ENCODE peak calls at places on chromosomes 5 and 9, in ten cellular contexts. Y is GM13977; U is GM10248; O is epithelial cell of prostate; R is NCI-H1436; N is NAMALWA; V is GM19239; X is HFFc6; Z is psoas muscle; I is stimulated activated CD8-positive, alpha-beta memory T cell treated with anti-CD3 and anti-CD28 coated beads, Interleukin-15, amount 100 ng/mL, for 4 hours. F is an unnamed sample.

GRCh38 chr9:109912082-109912581 is 132.1 kb downstream of the PALM2AKAP2 start:
- DNase-seq in Y (no peak), U (no peak), O (no peak), R (no peak), N (no peak), V (no peak), X (peak; percentile 88), Z (no peak), I (no peak), F (no peak)

GRCh38 chr5:158430166-158430828 is 571.4 kb upstream of the CLINT1 start:
- DNase-seq in Y (no peak), U (no peak), O (no peak), R (no peak), N (peak; percentile 30), V (no peak), X (no peak), Z (no peak), I (no peak), F (no peak)

GRCh38 chr5:40441733-40442132 is 238.0 kb upstream of the PTGER4 start:
- DNase-seq in Y (no peak), U (peak; percentile 10), O (no peak), R (no peak), N (no peak), V (peak; percentile 18), X (no peak), Z (no peak), I (no peak), F (no peak)

GRCh38 chr5:124461857-124462423 is 284.5 kb downstream of the ZNF608 start:
- DNase-seq in Y (no peak), U (no peak), O (no peak), R (peak; percentile 86), N (no peak), V (no peak), X (no peak), Z (no peak), I (no peak), F (no peak)

GRCh38 chr9:5531251-5531972 is 21.1 kb downstream of the PDCD1LG2 start:
- DNase-seq in Y (no peak), U (no peak), O (no peak), R (no peak), N (peak; percentile 16), V (no peak), X (no peak), Z (no peak), I (no peak), F (no peak)

GRCh38 chr5:113520429-113520828 is 6.9 kb downstream of the YTHDC2 start:
- DNase-seq in Y (peak; percentile 17), U (peak; percentile 24), O (no peak), R (no peak), N (no peak), V (no peak), X (peak; percentile 39), Z (no peak), I (no peak), F (no peak)

GRCh38 chr9:136058152-136058483 is 37.0 kb downstream of the NACC2 start:
- DNase-seq in Y (peak; percentile 11), U (no peak), O (no peak), R (no peak), N (no peak), V (no peak), X (no peak), Z (no peak), I (no peak), F (no peak)

GRCh38 chr9:6567140-6567591 is 78.4 kb downstream of the GLDC start:
- DNase-seq in Y (no peak), U (no peak), O (peak; percentile 97), R (no peak), N (no peak), V (no peak), X (peak; percentile 89), Z (no peak), I (peak; percentile 1), F (no peak)

GRCh38 chr9:16147726-16148125 is 594.9 kb downstream of the CCDC171 start:
- DNase-seq in Y (no peak), U (no peak), O (no peak), R (no peak), N (no peak), V (no peak), X (no peak), Z (no peak), I (no peak), F (no peak)

GRCh38 chr5:55601209-55601618 is 66.5 kb upstream of the PLPP1 start:
- DNase-seq in Y (no peak), U (no peak), O (peak; percentile 20), R (no peak), N (no peak), V (no peak), X (peak; percentile 93), Z (peak; percentile 91), I (no peak), F (peak; percentile 69)

GRCh38 chr5:172849636-172850453 is 15.8 kb downstream of the ERGIC1 start:
- DNase-seq in Y (peak; percentile 50), U (peak; percentile 48), O (no peak), R (no peak), N (peak; percentile 74), V (no peak), X (no peak), Z (peak; percentile 72), I (no peak), F (no peak)

GRCh38 chr5:143235423-143235822 is 168.1 kb downstream of the NR3C1 start:
- DNase-seq in Y (no peak), U (no peak), O (peak; percentile 97), R (no peak), N (no peak), V (no peak), X (peak; percentile 80), Z (no peak), I (no peak), F (no peak)

GRCh38 chr5:75510836-75511434 is 494 bp downstream of the CERT1 start:
- DNase-seq in Y (peak; percentile 21), U (peak; percentile 27), O (no peak), R (no peak), N (peak; percentile 34), V (no peak), X (no peak), Z (peak; percentile 77), I (peak; percentile 2), F (peak; percentile 45)